ENCODE peak calls at places on chromosomes 12 and 14, in five cellular contexts. F, R, V, O and Y are unnamed samples.

GRCh38 chr14:86363047-86363446 is 833.1 kb downstream of the FLRT2 start:
- DNase-seq in V (peak), O (no peak), R (no peak), F (no peak), Y (no peak)

GRCh38 chr14:61621444-61621843 is 73.9 kb upstream of the HIF1A start:
- DNase-seq in V (no peak), F (no peak), R (no peak), O (no peak), Y (no peak)

GRCh38 chr12:122646568-122647220 is 56.5 kb downstream of the HCAR2 start:
- DNase-seq in O (peak), F (no peak), R (no peak), V (peak), Y (no peak)

GRCh38 chr14:98458702-98459101 is 813.3 kb downstream of the BCL11B start:
- DNase-seq in F (no peak), O (no peak), R (no peak), V (no peak), Y (no peak)

GRCh38 chr12:94594443-94594825 is 55.9 kb downstream of the TMCC3 start:
- DNase-seq in F (no peak), V (no peak), O (no peak), R (no peak), Y (no peak)

GRCh38 chr12:80157640-80158039 is 58.3 kb downstream of the OTOGL start:
- DNase-seq in R (no peak), V (no peak), O (no peak), F (no peak), Y (no peak)

GRCh38 chr12:6832125-6832524 is 3.9 kb downstream of the P3H3 start:
- DNase-seq in F (no peak), V (no peak), R (no peak), O (no peak), Y (no peak)

GRCh38 chr12:109293106-109293505 is 16.0 kb downstream of the FOXN4 start:
- DNase-seq in R (no peak), V (no peak), F (no peak), O (no peak), Y (peak)

GRCh38 chr12:90366286-90366685 is 588.7 kb downstream of the CCER1 start:
- DNase-seq in V (no peak), O (no peak), R (no peak), F (no peak), Y (no peak)

GRCh38 chr12:115710104-115710564 is 567.4 kb downstream of the MED13L start:
- DNase-seq in F (no peak), O (no peak), V (no peak), R (peak), Y (peak)

GRCh38 chr12:6093764-6094163 is 30.7 kb downstream of the VWF start:
- DNase-seq in R (no peak), F (no peak), V (no peak), O (no peak), Y (no peak)

GRCh38 chr12:6180300-6181051 is 19.7 kb upstream of the CD9 start:
- DNase-seq in F (no peak), V (no peak), O (no peak), R (peak), Y (peak)

GRCh38 chr12:31035944-31036665 is 37.6 kb upstream of the DDX11 start:
- DNase-seq in V (no peak), F (no peak), R (no peak), O (no peak), Y (no peak)